ENCODE peak calls at places on chromosomes 11 and 22, in four cellular contexts. Z, O, A and N are unnamed samples.

GRCh38 chr11:128180446-128181089 is 406.8 kb downstream of the ETS1 start:
- DNase-seq in Z (no peak), O (no peak), A (no peak), N (no peak)

GRCh38 chr11:128525411-128526243 is 61.7 kb downstream of the ETS1 start:
- DNase-seq in Z (no peak), O (no peak), A (no peak), N (no peak)

GRCh38 chr22:38831166-38831945 is 12.5 kb downstream of the NPTXR start:
- DNase-seq in Z (no peak), O (no peak), A (no peak), N (no peak)

GRCh38 chr11:111454561-111455192 is 57.5 kb downstream of the BTG4 start:
- DNase-seq in Z (no peak), O (no peak), A (peak), N (peak)

GRCh38 chr11:612201-612960 is 3.4 kb downstream of the IRF7 start:
- DNase-seq in Z (peak), O (no peak), A (no peak), N (peak)

GRCh38 chr11:9160166-9160565 is 68.8 kb upstream of the SCUBE2 start:
- DNase-seq in Z (no peak), O (no peak), A (no peak), N (no peak)

GRCh38 chr22:48702573-48703264 is 1125.0 kb downstream of the BRD1 start:
- DNase-seq in Z (peak), O (no peak), A (no peak), N (no peak)

GRCh38 chr11:87473174-87473573 is 435.4 kb downstream of the TMEM135 start:
- DNase-seq in Z (no peak), O (no peak), A (no peak), N (peak)

GRCh38 chr11:17256512-17256911 is 20.0 kb upstream of the NUCB2 start:
- DNase-seq in Z (no peak), O (no peak), A (no peak), N (no peak)

GRCh38 chr22:24429411-24430365 is 2.3 kb downstream of the ADORA2A start:
- DNase-seq in Z (peak), O (no peak), A (peak), N (no peak)

GRCh38 chr22:50227588-50228215 is 17.1 kb downstream of the TUBGCP6 start:
- DNase-seq in Z (peak), O (no peak), A (no peak), N (no peak)

GRCh38 chr11:6705905-6706535 is 22.9 kb upstream of the MRPL17 start:
- DNase-seq in Z (no peak), O (peak), A (peak), N (no peak)

GRCh38 chr11:11056316-11056715 is 198.5 kb upstream of the ZBED5 start:
- DNase-seq in Z (no peak), O (no peak), A (no peak), N (no peak)